ENCODE peak calls at places on chromosomes 6 and 20, in seven cellular contexts. One of them, this sample, is unnamed.

GRCh38 chr6:135088818-135089809 is 34.5 kb upstream of the HBS1L start:
- DNase-seq in H9: no peak
- DNase-seq in colonic mucosa: no peak
- DNase-seq in CD4-positive, alpha-beta memory T cell: peak; percentile 24
- DNase-seq in heart left ventricle: no peak
- DNase-seq in ovary: no peak
- DNase-seq in K562: peak; percentile 52
- DNase-seq in this sample: peak; percentile 1

GRCh38 chr6:24004062-24004461 is 122.0 kb upstream of the NRSN1 start:
- DNase-seq in heart left ventricle: no peak
- DNase-seq in ovary: no peak
- DNase-seq in colonic mucosa: no peak
- DNase-seq in H9: no peak
- DNase-seq in CD4-positive, alpha-beta memory T cell: no peak
- DNase-seq in K562: no peak
- DNase-seq in this sample: no peak

GRCh38 chr20:47620808-47621805 is 119.4 kb downstream of the NCOA3 start:
- DNase-seq in CD4-positive, alpha-beta memory T cell: peak; percentile 46
- DNase-seq in colonic mucosa: no peak
- DNase-seq in heart left ventricle: no peak
- DNase-seq in K562: no peak
- DNase-seq in ovary: no peak
- DNase-seq in H9: no peak
- DNase-seq in this sample: no peak

GRCh38 chr6:1335367-1336037 is 23.6 kb downstream of the FOXQ1 start:
- DNase-seq in colonic mucosa: peak; percentile 69
- DNase-seq in H9: peak; percentile 33
- DNase-seq in ovary: no peak
- DNase-seq in heart left ventricle: no peak
- DNase-seq in CD4-positive, alpha-beta memory T cell: no peak
- DNase-seq in K562: no peak
- DNase-seq in this sample: no peak

GRCh38 chr20:7967199-7967844 is 27.1 kb upstream of the HAO1 start:
- DNase-seq in CD4-positive, alpha-beta memory T cell: no peak
- DNase-seq in colonic mucosa: no peak
- DNase-seq in K562: no peak
- DNase-seq in H9: no peak
- DNase-seq in ovary: no peak
- DNase-seq in heart left ventricle: no peak
- DNase-seq in this sample: no peak

GRCh38 chr6:149114167-149114566 is 203.3 kb upstream of the TAB2 start:
- DNase-seq in heart left ventricle: peak; percentile 27
- DNase-seq in ovary: peak; percentile 49
- DNase-seq in CD4-positive, alpha-beta memory T cell: no peak
- DNase-seq in H9: no peak
- DNase-seq in colonic mucosa: no peak
- DNase-seq in K562: peak; percentile 5
- DNase-seq in this sample: no peak

GRCh38 chr6:156779206-156780116 is 2.3 kb downstream of the ARID1B start:
- DNase-seq in heart left ventricle: peak; percentile 63
- DNase-seq in K562: peak; percentile 73
- DNase-seq in colonic mucosa: peak; percentile 54
- DNase-seq in CD4-positive, alpha-beta memory T cell: peak; percentile 54
- DNase-seq in ovary: peak; percentile 74
- DNase-seq in H9: no peak
- DNase-seq in this sample: no peak

GRCh38 chr6:44253307-44254101 is 3.8 kb downstream of the SLC35B2 start:
- DNase-seq in ovary: peak; percentile 28
- DNase-seq in H9: peak; percentile 75
- DNase-seq in colonic mucosa: peak; percentile 77
- DNase-seq in CD4-positive, alpha-beta memory T cell: peak; percentile 55
- DNase-seq in heart left ventricle: no peak
- DNase-seq in K562: no peak
- DNase-seq in this sample: no peak

GRCh38 chr6:41488392-41489129 is 57.6 kb upstream of the FOXP4 start:
- DNase-seq in heart left ventricle: no peak
- DNase-seq in H9: peak; percentile 71
- DNase-seq in K562: no peak
- DNase-seq in CD4-positive, alpha-beta memory T cell: no peak
- DNase-seq in colonic mucosa: no peak
- DNase-seq in ovary: peak; percentile 63
- DNase-seq in this sample: no peak

GRCh38 chr20:17928633-17929311 is 39.8 kb downstream of the SNX5 start:
- DNase-seq in ovary: no peak
- DNase-seq in H9: no peak
- DNase-seq in CD4-positive, alpha-beta memory T cell: no peak
- DNase-seq in colonic mucosa: peak; percentile 77
- DNase-seq in heart left ventricle: no peak
- DNase-seq in K562: no peak
- DNase-seq in this sample: no peak

GRCh38 chr6:138278326-138278725 is 60.0 kb upstream of the PBOV1 start:
- DNase-seq in K562: peak; percentile 19
- DNase-seq in colonic mucosa: no peak
- DNase-seq in ovary: no peak
- DNase-seq in H9: peak; percentile 49
- DNase-seq in CD4-positive, alpha-beta memory T cell: no peak
- DNase-seq in heart left ventricle: no peak
- DNase-seq in this sample: no peak

GRCh38 chr6:153090241-153090930 is 40.7 kb downstream of the RGS17 start:
- DNase-seq in K562: no peak
- DNase-seq in ovary: no peak
- DNase-seq in colonic mucosa: no peak
- DNase-seq in H9: no peak
- DNase-seq in CD4-positive, alpha-beta memory T cell: no peak
- DNase-seq in heart left ventricle: no peak
- DNase-seq in this sample: no peak

GRCh38 chr6:42338573-42339218 is 113.0 kb downstream of the TRERF1 start:
- DNase-seq in H9: no peak
- DNase-seq in heart left ventricle: no peak
- DNase-seq in colonic mucosa: no peak
- DNase-seq in K562: no peak
- DNase-seq in CD4-positive, alpha-beta memory T cell: no peak
- DNase-seq in ovary: no peak
- DNase-seq in this sample: no peak

GRCh38 chr6:74510878-74511277 is 695.0 kb downstream of the COL12A1 start:
- DNase-seq in ovary: no peak
- DNase-seq in heart left ventricle: no peak
- DNase-seq in K562: no peak
- DNase-seq in CD4-positive, alpha-beta memory T cell: no peak
- DNase-seq in colonic mucosa: no peak
- DNase-seq in H9: no peak
- DNase-seq in this sample: no peak

GRCh38 chr6:52537001-52537753 is 39.7 kb downstream of the TRAM2 start:
- DNase-seq in H9: no peak
- DNase-seq in CD4-positive, alpha-beta memory T cell: no peak
- DNase-seq in K562: no peak
- DNase-seq in ovary: no peak
- DNase-seq in colonic mucosa: no peak
- DNase-seq in heart left ventricle: no peak
- DNase-seq in this sample: no peak

GRCh38 chr6:17349437-17349836 is 44.0 kb upstream of the CAP2 start:
- DNase-seq in colonic mucosa: no peak
- DNase-seq in ovary: no peak
- DNase-seq in K562: no peak
- DNase-seq in H9: no peak
- DNase-seq in heart left ventricle: no peak
- DNase-seq in CD4-positive, alpha-beta memory T cell: no peak
- DNase-seq in this sample: no peak

GRCh38 chr6:156718647-156719394 is 58.4 kb upstream of the ARID1B start:
- DNase-seq in ovary: peak; percentile 63
- DNase-seq in K562: peak; percentile 74
- DNase-seq in CD4-positive, alpha-beta memory T cell: no peak
- DNase-seq in heart left ventricle: no peak
- DNase-seq in colonic mucosa: peak; percentile 33
- DNase-seq in H9: peak; percentile 33
- DNase-seq in this sample: no peak

GRCh38 chr6:143634486-143634885 is 43.3 kb upstream of the PHACTR2 start:
- DNase-seq in heart left ventricle: no peak
- DNase-seq in K562: no peak
- DNase-seq in ovary: no peak
- DNase-seq in colonic mucosa: no peak
- DNase-seq in H9: no peak
- DNase-seq in CD4-positive, alpha-beta memory T cell: no peak
- DNase-seq in this sample: no peak

GRCh38 chr6:110518281-110518623 is 41.8 kb upstream of the SLC22A16 start:
- DNase-seq in ovary: no peak
- DNase-seq in H9: no peak
- DNase-seq in heart left ventricle: no peak
- DNase-seq in K562: no peak
- DNase-seq in CD4-positive, alpha-beta memory T cell: no peak
- DNase-seq in colonic mucosa: no peak
- DNase-seq in this sample: peak; percentile 27

GRCh38 chr6:90584636-90585255 is 2.1 kb downstream of the MAP3K7 start:
- DNase-seq in H9: no peak
- DNase-seq in heart left ventricle: no peak
- DNase-seq in colonic mucosa: no peak
- DNase-seq in K562: no peak
- DNase-seq in ovary: no peak
- DNase-seq in CD4-positive, alpha-beta memory T cell: no peak
- DNase-seq in this sample: no peak

GRCh38 chr20:43539975-43540672 is 18.7 kb upstream of the SGK2 start:
- DNase-seq in heart left ventricle: no peak
- DNase-seq in K562: no peak
- DNase-seq in colonic mucosa: no peak
- DNase-seq in CD4-positive, alpha-beta memory T cell: no peak
- DNase-seq in ovary: no peak
- DNase-seq in H9: no peak
- DNase-seq in this sample: no peak

GRCh38 chr20:53533500-53533899 is 60.1 kb downstream of the ZNF217 start:
- DNase-seq in ovary: no peak
- DNase-seq in colonic mucosa: no peak
- DNase-seq in heart left ventricle: no peak
- DNase-seq in K562: no peak
- DNase-seq in CD4-positive, alpha-beta memory T cell: no peak
- DNase-seq in H9: no peak
- DNase-seq in this sample: no peak

GRCh38 chr6:27296106-27296783 is 15.8 kb downstream of the POM121L2 start:
- DNase-seq in colonic mucosa: no peak
- DNase-seq in ovary: no peak
- DNase-seq in heart left ventricle: no peak
- DNase-seq in H9: peak; percentile 85
- DNase-seq in K562: peak; percentile 50
- DNase-seq in CD4-positive, alpha-beta memory T cell: no peak
- DNase-seq in this sample: no peak

GRCh38 chr6:14450133-14451040 is 332.8 kb downstream of the CD83 start:
- DNase-seq in heart left ventricle: no peak
- DNase-seq in K562: no peak
- DNase-seq in ovary: no peak
- DNase-seq in colonic mucosa: no peak
- DNase-seq in H9: no peak
- DNase-seq in CD4-positive, alpha-beta memory T cell: no peak
- DNase-seq in this sample: no peak

GRCh38 chr6:107539409-107539808 is 49.5 kb downstream of the SOBP start:
- DNase-seq in K562: no peak
- DNase-seq in H9: no peak
- DNase-seq in ovary: no peak
- DNase-seq in CD4-positive, alpha-beta memory T cell: no peak
- DNase-seq in heart left ventricle: no peak
- DNase-seq in colonic mucosa: no peak
- DNase-seq in this sample: no peak

GRCh38 chr6:81772741-81773140 is 20.3 kb upstream of the TENT5A start:
- DNase-seq in K562: no peak
- DNase-seq in colonic mucosa: no peak
- DNase-seq in heart left ventricle: no peak
- DNase-seq in H9: no peak
- DNase-seq in ovary: no peak
- DNase-seq in CD4-positive, alpha-beta memory T cell: no peak
- DNase-seq in this sample: no peak

GRCh38 chr6:159463440-159463839 is 229.6 kb downstream of the SOD2 start:
- DNase-seq in heart left ventricle: no peak
- DNase-seq in K562: no peak
- DNase-seq in colonic mucosa: no peak
- DNase-seq in CD4-positive, alpha-beta memory T cell: no peak
- DNase-seq in ovary: no peak
- DNase-seq in H9: no peak
- DNase-seq in this sample: peak; percentile 7

DNA sequence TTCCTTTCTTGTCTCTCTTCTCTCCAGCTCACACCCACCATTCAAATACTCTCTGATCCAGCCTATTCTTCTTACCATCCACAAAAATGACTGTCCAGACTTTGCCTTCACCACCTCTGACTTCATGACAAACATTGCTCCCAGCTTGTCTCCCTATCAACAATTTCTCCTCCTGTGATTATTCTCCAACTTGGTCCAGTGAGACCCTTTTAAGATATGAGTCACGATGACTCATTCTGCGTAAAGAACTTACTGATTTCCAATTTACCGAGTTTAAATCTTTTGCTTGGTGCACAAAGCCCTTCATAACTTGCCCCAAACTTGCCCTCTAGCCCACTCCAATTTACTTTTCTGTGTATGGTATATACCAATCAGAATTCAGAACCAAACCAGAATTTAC is 833.2 kb downstream of the MAFB start:
- DNase-seq in CD4-positive, alpha-beta memory T cell: no peak
- DNase-seq in H9: no peak
- DNase-seq in ovary: no peak
- DNase-seq in colonic mucosa: no peak
- DNase-seq in K562: no peak
- DNase-seq in heart left ventricle: no peak
- DNase-seq in this sample: no peak
- H3K4me1 ChIP-seq in CD4-positive, alpha-beta memory T cell: no peaks in the 10 kb centered on the region
- H3K4me1 ChIP-seq in H9: no peaks in the 10 kb centered on the region
- H3K4me1 ChIP-seq in ovary: no peaks in the 10 kb centered on the region
- H3K4me1 ChIP-seq in colonic mucosa: no peaks in the 10 kb centered on the region
- H3K4me1 ChIP-seq in K562: no peaks in the 10 kb centered on the region
- H3K4me1 ChIP-seq in heart left ventricle: peaks cover 3% of the 10 kb centered on the region
- H3K4me1 ChIP-seq in this sample: no peaks in the 10 kb centered on the region

DNA sequence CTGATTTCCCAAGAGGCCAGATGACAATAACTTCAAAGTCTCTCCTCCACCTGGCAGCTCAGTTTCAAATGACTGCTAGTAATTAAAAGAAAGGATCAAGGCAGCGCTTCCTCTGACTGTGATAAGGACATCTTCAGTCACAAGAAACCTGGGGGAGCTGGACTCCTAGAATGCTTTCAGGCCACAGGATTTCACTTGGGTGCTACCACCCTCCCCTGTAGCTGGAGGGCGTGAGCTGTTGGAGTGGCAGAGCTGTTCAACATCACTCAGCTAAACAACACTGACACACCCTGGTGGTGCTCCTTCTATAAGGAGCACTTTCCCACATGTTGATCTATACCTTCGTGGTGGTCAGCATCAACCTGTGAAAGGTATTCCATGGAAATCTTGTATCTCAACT is 2.2 kb upstream of the CNR1 start:
- DNase-seq in colonic mucosa: no peak
- DNase-seq in CD4-positive, alpha-beta memory T cell: no peak
- DNase-seq in heart left ventricle: no peak
- DNase-seq in ovary: no peak
- DNase-seq in K562: peak; percentile 7
- DNase-seq in H9: no peak
- DNase-seq in this sample: no peak
- H3K27ac ChIP-seq in colonic mucosa: no peak overlapping the region
- H3K27ac ChIP-seq in CD4-positive, alpha-beta memory T cell: no peak overlapping the region
- H3K27ac ChIP-seq in heart left ventricle: no peak overlapping the region
- H3K27ac ChIP-seq in ovary: no peak overlapping the region
- H3K27ac ChIP-seq in K562: no peak overlapping the region
- H3K27ac ChIP-seq in H9: no peak overlapping the region
- H3K27ac ChIP-seq in this sample: no peak overlapping the region

GRCh38 chr20:15784020-15784419 is 789.2 kb downstream of the KIF16B start:
- DNase-seq in heart left ventricle: no peak
- DNase-seq in CD4-positive, alpha-beta memory T cell: no peak
- DNase-seq in colonic mucosa: no peak
- DNase-seq in ovary: no peak
- DNase-seq in K562: no peak
- DNase-seq in H9: no peak
- DNase-seq in this sample: no peak
- H3K9me3 ChIP-seq in heart left ventricle: no peaks in the 10 kb centered on the region
- H3K9me3 ChIP-seq in CD4-positive, alpha-beta memory T cell: no peaks in the 10 kb centered on the region
- H3K9me3 ChIP-seq in colonic mucosa: no peaks in the 10 kb centered on the region
- H3K9me3 ChIP-seq in ovary: no peaks in the 10 kb centered on the region
- H3K9me3 ChIP-seq in K562: no peaks in the 10 kb centered on the region
- H3K9me3 ChIP-seq in H9: no peaks in the 10 kb centered on the region
- H3K9me3 ChIP-seq in this sample: no peaks in the 10 kb centered on the region

GRCh38 chr6:2921520-2922115 is 18.5 kb upstream of the SERPINB9 start:
- DNase-seq in ovary: no peak
- DNase-seq in K562: no peak
- DNase-seq in CD4-positive, alpha-beta memory T cell: no peak
- DNase-seq in heart left ventricle: no peak
- DNase-seq in colonic mucosa: peak; percentile 13
- DNase-seq in H9: peak; percentile 10
- DNase-seq in this sample: no peak
- H3K4me1 ChIP-seq in ovary: no peaks in the 10 kb centered on the region
- H3K4me1 ChIP-seq in K562: peaks cover 16% of the 10 kb centered on the region
- H3K4me1 ChIP-seq in CD4-positive, alpha-beta memory T cell: peaks cover 16% of the 10 kb centered on the region
- H3K4me1 ChIP-seq in heart left ventricle: peaks cover 10% of the 10 kb centered on the region
- H3K4me1 ChIP-seq in colonic mucosa: no peaks in the 10 kb centered on the region
- H3K4me1 ChIP-seq in H9: peaks cover 12% of the 10 kb centered on the region
- H3K4me1 ChIP-seq in this sample: peaks cover 5% of the 10 kb centered on the region

This sample was measured in iPS DF 6.9.